ENCODE peak calls at places on chromosomes 13 and 19, in six cellular contexts. G, T, V, S, H and Q are unnamed samples. For H3K9me3, the result is how much of the 10 kb centered on the place peaks cover.

GRCh38 chr19:10390652-10391286 is 10.4 kb upstream of the TYK2 start:
- DNase-seq in T (peak), S (no peak), V (peak), H (peak), G (peak), Q (peak)

GRCh38 chr13:110250258-110250891 is 56.6 kb downstream of the COL4A1 start:
- DNase-seq in V (peak), H (no peak), G (no peak), T (no peak), S (peak), Q (no peak)

GRCh38 chr19:44796701-44797115 is 12.2 kb upstream of the BCAM start:
- DNase-seq in S (peak), H (no peak), G (no peak), V (peak), T (peak), Q (no peak)

GRCh38 chr19:19505669-19506326 is 9.6 kb downstream of the TSSK6 start:
- DNase-seq in V (no peak), H (no peak), G (no peak), S (peak), T (no peak), Q (no peak)

GRCh38 chr13:45847554-45848224 is 3.9 kb downstream of the SIAH3 start:
- DNase-seq in T (peak), G (no peak), V (peak), S (peak), H (no peak), Q (peak)

GRCh38 chr19:48999481-49000325 is 6.0 kb downstream of the RUVBL2 start:
- DNase-seq in S (no peak), V (peak), T (peak), H (no peak), G (no peak), Q (peak)

GRCh38 chr19:38683393-38684077 is 36.1 kb downstream of the ACTN4 start:
- DNase-seq in T (peak), V (no peak), S (peak), G (peak), H (peak), Q (peak)

GRCh38 chr13:107170270-107170931 is 602.5 kb upstream of the ARGLU1 start:
- DNase-seq in T (no peak), V (no peak), S (no peak), G (no peak), H (no peak), Q (no peak)

GRCh38 chr13:26280295-26280694 is 26.4 kb downstream of the CDK8 start:
- DNase-seq in T (no peak), H (no peak), S (no peak), V (no peak), G (no peak), Q (no peak)

GRCh38 chr13:26540319-26540718 is 17.2 kb upstream of the WASF3 start:
- DNase-seq in T (no peak), S (no peak), H (no peak), G (no peak), V (no peak), Q (no peak)

GRCh38 chr19:35569281-35569781 is 5.9 kb upstream of the ATP4A start:
- DNase-seq in V (no peak), G (no peak), S (no peak), T (no peak), H (no peak), Q (no peak)

GRCh38 chr13:29439601-29440381 is 155.7 kb downstream of the SLC7A1 start:
- DNase-seq in S (no peak), H (no peak), G (no peak), V (no peak), T (no peak), Q (no peak)

GRCh38 chr13:92804346-92804745 is 422.3 kb upstream of the GPC6 start:
- DNase-seq in V (no peak), T (no peak), S (no peak), G (no peak), H (no peak), Q (no peak)

GRCh38 chr19:58563034-58563573 is 4.7 kb upstream of the UBE2M start:
- DNase-seq in S (peak), G (no peak), V (peak), H (peak), T (no peak), Q (no peak)

GRCh38 chr19:30781519-30781918 is 409.3 kb downstream of the ZNF536 start:
- DNase-seq in S (no peak), T (no peak), G (no peak), V (peak), H (no peak), Q (no peak)

GRCh38 chr13:51425410-51426042 is 27.3 kb downstream of the INTS6 start:
- DNase-seq in H (no peak), V (no peak), G (no peak), T (no peak), S (no peak), Q (no peak)

GRCh38 chr13:111204438-111205177 is 89.5 kb downstream of the ARHGEF7 start:
- DNase-seq in G (no peak), T (no peak), S (no peak), H (peak), V (peak), Q (no peak)

GRCh38 chr19:38375748-38376147 is 1.4 kb downstream of the PSMD8 start:
- DNase-seq in T (no peak), V (peak), S (peak), H (no peak), G (no peak), Q (no peak)

GRCh38 chr13:93227906-93228801 is 1.5 kb downstream of the GPC6 start:
- DNase-seq in G (peak), H (peak), S (peak), V (peak), T (no peak), Q (no peak)

GRCh38 chr13:47816835-47817234 is 184.2 kb downstream of the SUCLA2 start:
- DNase-seq in H (no peak), T (no peak), G (no peak), V (no peak), S (no peak), Q (no peak)

GRCh38 chr13:92739306-92739818 is 487.2 kb upstream of the GPC6 start:
- DNase-seq in H (no peak), V (no peak), T (no peak), G (no peak), S (no peak), Q (no peak)

GRCh38 chr19:44876930-44877530 is 14.0 kb upstream of the TOMM40 start:
- DNase-seq in S (no peak), G (no peak), T (peak), V (no peak), H (no peak), Q (no peak)

GRCh38 chr13:44758595-44759221 is 182.6 kb upstream of the TSC22D1 start:
- DNase-seq in G (no peak), H (no peak), T (no peak), S (no peak), V (no peak), Q (no peak)

GRCh38 chr19:39093761-39094160 is 9.6 kb downstream of the ACP7 start:
- DNase-seq in G (no peak), H (no peak), T (no peak), V (no peak), S (no peak), Q (no peak)

GRCh38 chr13:45932611-45933182 is 81.1 kb upstream of the SIAH3 start:
- DNase-seq in V (no peak), S (no peak), H (no peak), T (no peak), G (no peak), Q (no peak)

GRCh38 chr19:39405930-39406655 is 554 bp upstream of the ZFP36 start:
- DNase-seq in H (no peak), V (no peak), T (peak), G (no peak), S (peak), Q (peak)

GRCh38 chr13:35140831-35141230 is 198.8 kb downstream of the NBEA start:
- DNase-seq in T (no peak), V (no peak), S (no peak), G (no peak), H (no peak), Q (no peak)

GRCh38 chr19:50601407-50602088 is 33.3 kb upstream of the LRRC4B start:
- DNase-seq in G (no peak), V (no peak), T (no peak), S (no peak), H (no peak), Q (no peak)

GRCh38 chr19:18419195-18419698 is at the start of gene SSBP4:
- DNase-seq in G (peak), S (peak), H (peak), V (peak), T (peak), Q (peak)

GRCh38 chr19:18417250-18418033 is 1.8 kb upstream of the SSBP4 start:
- DNase-seq in G (peak), T (peak), H (peak), V (peak), S (peak), Q (peak)

GRCh38 chr19:18416778-18417249 is 2.4 kb upstream of the SSBP4 start:
- DNase-seq in H (peak), S (peak), G (peak), T (peak), V (peak), Q (peak)

GRCh38 chr19:18418725-18419194 is 438 bp upstream of the SSBP4 start:
- DNase-seq in T (no peak), G (peak), H (no peak), S (peak), V (no peak), Q (peak)

DNA sequence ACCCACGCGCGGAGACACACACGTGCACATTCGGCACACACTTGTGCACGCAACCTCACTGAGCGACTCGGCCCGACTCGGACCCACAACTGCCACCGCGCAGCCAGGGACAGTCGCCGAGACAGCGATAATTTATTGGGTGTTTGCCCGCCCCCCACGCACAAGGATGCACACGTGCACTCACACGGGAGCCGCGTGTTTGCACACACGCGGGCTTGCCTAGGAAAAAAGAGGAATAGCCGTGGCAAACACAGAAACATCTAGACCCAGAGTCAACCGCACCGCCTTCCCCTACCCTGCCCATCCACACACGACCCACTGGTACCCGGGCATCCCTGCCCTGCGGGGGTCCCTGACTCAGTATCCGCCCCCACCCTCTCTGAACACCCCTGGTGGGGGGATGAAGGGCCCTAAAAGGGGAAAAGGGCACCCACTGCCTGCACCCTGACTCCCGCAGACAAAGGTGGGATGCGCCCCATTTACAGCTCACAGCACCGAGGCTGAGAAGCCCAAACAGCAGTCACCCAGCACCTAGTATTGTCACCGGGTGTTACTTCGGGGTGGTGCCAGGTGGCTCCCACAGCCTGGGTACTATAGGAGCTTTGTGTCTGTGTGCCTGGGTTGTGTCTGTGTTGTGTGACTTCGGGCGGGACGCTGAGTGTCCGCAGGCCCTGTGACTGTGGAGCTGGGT is 1.0 kb upstream of the SSBP4 start:
- DNase-seq in T (no peak), V (no peak), S (peak), H (no peak), G (peak), Q (no peak)
- H3K4me3 ChIP-seq in T (peak), V (peak), S (no peak), H (peak), G (peak), Q (peak)

DNA sequence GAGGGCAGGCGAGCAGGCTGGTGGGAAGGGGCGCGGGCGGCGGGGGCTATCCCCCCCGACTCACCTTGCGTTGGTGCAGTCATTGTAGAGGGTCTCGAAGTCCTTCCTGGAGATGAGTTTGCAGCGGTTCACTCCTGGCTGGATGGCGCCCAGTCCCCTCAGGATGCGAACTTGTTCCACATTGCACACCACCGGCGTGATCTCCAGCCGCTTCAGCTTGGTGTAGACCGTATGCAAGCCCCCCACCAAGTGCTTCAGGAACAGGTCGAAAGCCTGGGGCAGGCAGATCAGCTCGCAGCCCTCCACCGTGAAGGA is 1.2 kb downstream of the DACH1 start:
- DNase-seq in G (no peak), H (no peak), T (no peak), S (no peak), V (peak), Q (no peak)
- H3K27ac ChIP-seq in G (peak), H (no peak), T (no peak), S (peak), V (peak), Q (no peak)

DNA sequence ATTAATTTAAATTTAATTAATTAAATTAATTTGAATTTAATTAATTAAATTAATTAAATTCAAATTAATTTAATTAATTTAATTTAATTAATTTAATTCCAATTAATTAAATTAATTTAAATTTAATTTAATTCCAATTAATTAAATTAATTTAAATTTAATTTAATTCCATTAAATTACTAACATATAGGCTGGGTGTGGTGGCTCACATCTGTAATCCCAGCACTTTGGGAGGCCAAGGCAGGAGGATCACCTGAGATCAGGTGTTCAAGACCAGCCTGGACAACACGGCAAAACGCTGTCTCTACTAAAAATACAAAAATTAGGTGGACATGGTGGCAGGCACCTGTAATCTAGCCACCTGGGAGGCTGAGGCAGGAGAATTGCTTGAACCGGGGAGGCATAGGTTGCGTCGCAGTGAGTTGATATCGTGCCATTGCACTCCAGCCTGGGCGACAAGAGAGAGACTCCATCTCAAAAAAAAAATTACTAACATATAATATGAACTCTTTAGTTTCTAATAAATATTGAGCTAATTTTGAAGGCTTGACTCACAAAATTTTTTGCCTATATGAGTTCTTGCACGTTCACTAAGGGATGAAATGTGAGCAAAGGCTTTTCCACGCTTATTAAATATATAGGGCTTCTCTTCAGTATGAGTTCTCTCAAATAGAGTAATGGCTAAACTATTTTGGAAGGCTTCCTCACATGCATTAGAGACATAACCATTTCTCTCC is 9.0 kb upstream of the USP29 start:
- DNase-seq in G (no peak), T (no peak), H (no peak), V (no peak), S (no peak), Q (no peak)
- H3K9me3 ChIP-seq in G (under half), T (under half), H (under half), V (half or more), S (under half), Q (under half)

GRCh38 chr19:56597696-56598095 is 2.6 kb downstream of the ZNF71 start:
- DNase-seq in S (no peak), V (no peak), T (no peak), G (no peak), H (no peak), Q (no peak)
- H3K4me3 ChIP-seq in S (no peak), V (no peak), T (no peak), G (no peak), H (no peak), Q (no peak)

GRCh38 chr19:40808021-40808325 is 9.0 kb downstream of the EGLN2 start:
- DNase-seq in V (no peak), H (no peak), G (no peak), S (peak), T (no peak), Q (no peak)
- H3K27ac ChIP-seq in V (peak), H (no peak), G (no peak), S (no peak), T (no peak), Q (no peak)